ENCODE peak calls at places on chromosome 5, in five cellular contexts. Z is osteoblast, P is glutamatergic neuron, H is upper lobe of right lung, Q is fibroblast of the aortic adventitia. J is an unnamed sample.
A peak's percentile ranks its signal among the peaks of the same experiment; 100 is the strongest.

GRCh38 chr5:67082941-67083340 is 113.7 kb downstream of the CD180 start:
- DNase-seq in Z (no peak), P (no peak), H (no peak), Q (no peak), J (no peak)

GRCh38 chr5:36919650-36920049 is 43.1 kb downstream of the NIPBL start:
- DNase-seq in Z (no peak), P (no peak), H (no peak), Q (no peak), J (no peak)

GRCh38 chr5:6542421-6543345 is 90.2 kb downstream of the NSUN2 start:
- DNase-seq in Z (no peak), P (no peak), H (no peak), Q (no peak), J (no peak)

GRCh38 chr5:16539169-16539666 is 73.6 kb upstream of the ZNF622 start:
- DNase-seq in Z (peak; percentile 94), P (no peak), H (no peak), Q (peak; percentile 77), J (no peak)

GRCh38 chr5:33241826-33242225 is 198.9 kb upstream of the TARS1 start:
- DNase-seq in Z (no peak), P (no peak), H (no peak), Q (no peak), J (no peak)

GRCh38 chr5:178442361-178443256 is 147.6 kb downstream of the COL23A1 start:
- DNase-seq in Z (peak; percentile 22), P (no peak), H (no peak), Q (no peak), J (no peak)

GRCh38 chr5:123097483-123097870 is 8.4 kb downstream of the PRDM6 start:
- DNase-seq in Z (peak; percentile 74), P (no peak), H (no peak), Q (no peak), J (no peak)

GRCh38 chr5:159737263-159737662 is 179.0 kb upstream of the ADRA1B start:
- DNase-seq in Z (no peak), P (no peak), H (no peak), Q (no peak), J (no peak)

GRCh38 chr5:112940670-112941069 is 18.6 kb upstream of the REEP5 start:
- DNase-seq in Z (no peak), P (no peak), H (no peak), Q (no peak), J (no peak)

GRCh38 chr5:57452885-57453284 is 29.7 kb downstream of the ACTBL2 start:
- DNase-seq in Z (no peak), P (no peak), H (no peak), Q (no peak), J (no peak)

GRCh38 chr5:13987843-13988464 is 43.5 kb upstream of the DNAH5 start:
- DNase-seq in Z (no peak), P (peak; percentile 59), H (no peak), Q (peak; percentile 80), J (no peak)

GRCh38 chr5:52504584-52505240 is 283.0 kb upstream of the ITGA1 start:
- DNase-seq in Z (peak; percentile 39), P (no peak), H (no peak), Q (no peak), J (no peak)

GRCh38 chr5:95105638-95106037 is 179.3 kb downstream of the MCTP1 start:
- DNase-seq in Z (no peak), P (no peak), H (no peak), Q (no peak), J (no peak)

GRCh38 chr5:14039576-14039975 is 95.1 kb upstream of the DNAH5 start:
- DNase-seq in Z (no peak), P (no peak), H (no peak), Q (peak; percentile 44), J (no peak)

GRCh38 chr5:24363789-24364534 is 280.8 kb downstream of the CDH10 start:
- DNase-seq in Z (no peak), P (no peak), H (no peak), Q (no peak), J (no peak)

GRCh38 chr5:16626696-16627264 is 10.0 kb upstream of the RETREG1 start:
- DNase-seq in Z (no peak), P (no peak), H (no peak), Q (no peak), J (no peak)

GRCh38 chr5:10111575-10111974 is 138.1 kb downstream of the ATPSCKMT start:
- DNase-seq in Z (peak; percentile 86), P (peak; percentile 46), H (no peak), Q (peak; percentile 61), J (no peak)

GRCh38 chr5:172786736-172787462 is 15.9 kb upstream of the DUSP1 start:
- DNase-seq in Z (no peak), P (no peak), H (peak; percentile 38), Q (no peak), J (no peak)

GRCh38 chr5:14208071-14209021 is 65.2 kb downstream of the TRIO start:
- DNase-seq in Z (no peak), P (no peak), H (no peak), Q (peak; percentile 88), J (no peak)

GRCh38 chr5:157180374-157181264 is at the start of gene ITK:
- DNase-seq in Z (no peak), P (no peak), H (no peak), Q (no peak), J (no peak)

GRCh38 chr5:102600964-102601363 is 102.2 kb upstream of the SLCO6A1 start:
- DNase-seq in Z (no peak), P (no peak), H (no peak), Q (peak; percentile 43), J (no peak)

GRCh38 chr5:151956720-151957119 is 32.1 kb upstream of the GLRA1 start:
- DNase-seq in Z (no peak), P (no peak), H (no peak), Q (no peak), J (no peak)

GRCh38 chr5:150065346-150065745 is 21.0 kb downstream of the CSF1R start:
- DNase-seq in Z (peak; percentile 96), P (no peak), H (no peak), Q (peak; percentile 17), J (no peak)

GRCh38 chr5:1506242-1507015 is 17.3 kb downstream of the LPCAT1 start:
- DNase-seq in Z (no peak), P (no peak), H (peak; percentile 56), Q (no peak), J (no peak)

GRCh38 chr5:103721183-103721582 is 158.6 kb upstream of the NUDT12 start:
- DNase-seq in Z (no peak), P (no peak), H (no peak), Q (no peak), J (no peak)

GRCh38 chr5:137649228-137649890 is 86.5 kb downstream of the KLHL3 start:
- DNase-seq in Z (peak; percentile 67), P (no peak), H (no peak), Q (peak; percentile 27), J (no peak)

GRCh38 chr5:96257904-96258303 is 175.1 kb downstream of the PCSK1 start:
- DNase-seq in Z (peak; percentile 49), P (no peak), H (no peak), Q (peak; percentile 66), J (no peak)

GRCh38 chr5:116666901-116667300 is 92.3 kb upstream of the SEMA6A start:
- DNase-seq in Z (no peak), P (no peak), H (no peak), Q (no peak), J (no peak)

GRCh38 chr5:100803391-100803790 is 99.7 kb downstream of the ST8SIA4 start:
- DNase-seq in Z (no peak), P (peak; percentile 60), H (no peak), Q (peak; percentile 54), J (no peak)

GRCh38 chr5:170632266-170632984 is 128.6 kb downstream of the KCNIP1 start:
- DNase-seq in Z (peak; percentile 76), P (no peak), H (peak; percentile 58), Q (no peak), J (no peak)

DNA sequence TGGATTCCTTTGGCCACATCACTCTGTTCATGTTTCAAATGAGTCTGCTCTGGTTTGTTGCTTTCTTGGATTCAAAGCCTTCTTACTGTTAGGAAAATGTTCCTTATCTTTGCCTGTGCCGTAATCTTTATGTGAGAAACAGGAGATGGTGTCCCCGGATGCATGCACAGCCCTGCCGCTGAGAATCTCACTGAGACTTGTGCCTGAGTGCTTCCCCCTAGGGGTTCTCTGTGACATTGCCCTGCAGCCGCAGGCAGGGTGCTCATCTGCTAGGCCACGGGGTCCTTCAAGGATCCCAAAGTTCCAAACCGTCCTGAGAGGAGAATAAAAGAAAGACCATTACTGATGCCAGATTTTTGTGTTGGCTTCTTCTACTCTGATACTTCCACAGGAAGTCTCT is 81.4 kb upstream of the ANKRD55 start:
- DNase-seq in Z (peak; percentile 36), P (no peak), H (no peak), Q (no peak), J (no peak)
- TF ChIP-seq CTCF in Z (no peak), P (peak; percentile 46), H (peak; percentile 43), Q (peak; percentile 41), J (no peak)

DNA sequence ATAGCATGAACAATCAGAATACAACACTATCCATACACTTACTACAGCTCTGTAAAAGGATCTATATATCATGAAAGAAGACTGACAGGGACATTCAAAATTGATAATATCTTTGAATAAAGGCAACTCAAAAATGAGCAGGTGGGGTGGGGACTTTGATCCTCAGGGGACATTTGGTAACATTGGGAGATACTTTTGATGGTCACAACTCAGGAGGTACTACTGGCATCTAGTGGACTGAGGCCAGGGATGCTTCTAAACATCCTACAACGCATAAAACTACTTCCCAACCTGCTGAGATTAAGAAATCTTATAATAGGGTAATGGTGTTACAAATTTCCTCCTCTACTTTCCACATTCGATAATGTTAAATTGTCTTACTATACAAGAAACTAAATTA is 243.9 kb downstream of the ARL15 start:
- DNase-seq in Z (no peak), P (no peak), H (no peak), Q (no peak), J (no peak)
- TF ChIP-seq CTCF in Z (no peak), P (no peak), H (no peak), Q (no peak), J (no peak)

GRCh38 chr5:135965504-135965903 is 10.7 kb upstream of the LECT2 start:
- DNase-seq in Z (no peak), P (no peak), H (no peak), Q (no peak), J (no peak)

GRCh38 chr5:135966165-135966564 is 11.4 kb upstream of the LECT2 start:
- DNase-seq in Z (no peak), P (no peak), H (no peak), Q (no peak), J (no peak)

GRCh38 chr5:135966790-135967189 is 12.0 kb upstream of the LECT2 start:
- DNase-seq in Z (no peak), P (no peak), H (no peak), Q (no peak), J (no peak)

DNA sequence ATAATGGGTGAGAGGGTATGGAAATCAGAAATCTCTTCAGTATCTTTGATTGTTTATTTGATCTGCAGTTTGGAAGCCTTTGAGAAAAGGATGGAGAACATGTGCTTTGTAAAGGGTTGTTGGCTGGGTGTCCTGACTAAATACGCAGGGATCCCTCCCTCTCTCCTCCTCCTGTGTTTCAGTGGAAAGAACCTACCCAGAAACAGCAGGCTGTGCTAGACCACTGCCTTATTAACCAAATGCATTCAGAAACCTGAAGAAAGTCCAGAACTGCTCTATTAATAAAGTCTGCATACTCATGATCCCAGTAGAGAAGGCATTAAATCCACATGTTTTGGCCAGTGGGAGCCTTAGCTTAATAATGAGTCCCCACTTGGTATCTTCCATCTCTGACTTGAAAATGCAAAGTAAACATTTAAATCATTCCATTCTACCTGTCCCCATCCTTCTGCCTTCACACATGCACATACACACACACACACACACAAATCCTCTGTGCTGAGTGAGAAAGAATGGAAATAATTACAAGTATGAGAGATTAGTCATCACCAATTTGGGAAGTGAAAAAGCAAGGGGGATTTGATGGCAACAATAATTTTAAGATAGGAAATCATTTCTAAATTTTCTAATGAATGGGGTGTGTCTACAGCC is 10.0 kb upstream of the LECT2 start:
- DNase-seq in Z (no peak), P (no peak), H (no peak), Q (peak; percentile 68), J (no peak)
- TF ChIP-seq CTCF in Z (no peak), P (no peak), H (no peak), Q (peak; percentile 32), J (no peak)

GRCh38 chr5:140174472-140175366 is at the start of gene CYSTM1:
- DNase-seq in Z (peak; percentile 97), P (peak; percentile 98), H (peak; percentile 98), Q (peak; percentile 89), J (peak; percentile 97)
- TF ChIP-seq CTCF in Z (no peak), P (no peak), H (no peak), Q (no peak), J (no peak)

J was measured in mesothelial cell of epicardium.